ENCODE peak calls at places on chromosomes 13 and 19, in five cellular contexts. One of them, this sample, is unnamed. For H3K27me3, the result is how much of the 10 kb centered on the place peaks cover.

GRCh38 chr13:45705145-45705695 is 3.1 kb downstream of the CBY2 start:
- DNase-seq in neuronal stem cell: no peak
- DNase-seq in H9: no peak
- DNase-seq in mesenchymal stem cell: no peak
- DNase-seq in H1: no peak
- DNase-seq in this sample: no peak

GRCh38 chr13:70107125-70107497 is 515 bp upstream of the ATXN8OS start:
- DNase-seq in neuronal stem cell: no peak
- DNase-seq in H9: no peak
- DNase-seq in mesenchymal stem cell: no peak
- DNase-seq in H1: no peak
- DNase-seq in this sample: no peak

GRCh38 chr19:44587863-44588752 is 25.3 kb upstream of the IGSF23 start:
- DNase-seq in neuronal stem cell: no peak
- DNase-seq in H9: no peak
- DNase-seq in mesenchymal stem cell: peak
- DNase-seq in H1: no peak
- DNase-seq in this sample: peak

GRCh38 chr13:99421758-99422555 is 79.3 kb upstream of the TM9SF2 start:
- DNase-seq in neuronal stem cell: no peak
- DNase-seq in H9: no peak
- DNase-seq in mesenchymal stem cell: no peak
- DNase-seq in H1: no peak
- DNase-seq in this sample: no peak

GRCh38 chr13:105634059-105634458 is 901.4 kb downstream of the EFNB2 start:
- DNase-seq in neuronal stem cell: no peak
- DNase-seq in H9: no peak
- DNase-seq in mesenchymal stem cell: no peak
- DNase-seq in H1: no peak
- DNase-seq in this sample: no peak

GRCh38 chr19:48724796-48725753 is 5.5 kb upstream of the MAMSTR start:
- DNase-seq in neuronal stem cell: no peak
- DNase-seq in H9: peak
- DNase-seq in mesenchymal stem cell: peak
- DNase-seq in H1: no peak
- DNase-seq in this sample: no peak

GRCh38 chr19:1691589-1692290 is 39.3 kb upstream of the TCF3 start:
- DNase-seq in neuronal stem cell: no peak
- DNase-seq in H9: no peak
- DNase-seq in mesenchymal stem cell: no peak
- DNase-seq in H1: no peak
- DNase-seq in this sample: no peak

GRCh38 chr13:97781891-97782305 is 171.6 kb upstream of the IPO5 start:
- DNase-seq in neuronal stem cell: no peak
- DNase-seq in H9: no peak
- DNase-seq in mesenchymal stem cell: no peak
- DNase-seq in H1: no peak
- DNase-seq in this sample: no peak

GRCh38 chr13:36447501-36447900 is 15.2 kb downstream of the CCNA1 start:
- DNase-seq in neuronal stem cell: no peak
- DNase-seq in H9: no peak
- DNase-seq in mesenchymal stem cell: no peak
- DNase-seq in H1: no peak
- DNase-seq in this sample: no peak

GRCh38 chr19:8044018-8044417 is 8.5 kb upstream of the CCL25 start:
- DNase-seq in neuronal stem cell: no peak
- DNase-seq in H9: no peak
- DNase-seq in mesenchymal stem cell: no peak
- DNase-seq in H1: no peak
- DNase-seq in this sample: no peak

GRCh38 chr19:45506246-45506990 is 861 bp upstream of the VASP start:
- DNase-seq in neuronal stem cell: peak
- DNase-seq in H9: peak
- DNase-seq in mesenchymal stem cell: peak
- DNase-seq in H1: peak
- DNase-seq in this sample: peak

GRCh38 chr19:58385313-58386165 is 1.5 kb upstream of the RPS5 start:
- DNase-seq in neuronal stem cell: no peak
- DNase-seq in H9: peak
- DNase-seq in mesenchymal stem cell: no peak
- DNase-seq in H1: no peak
- DNase-seq in this sample: no peak

GRCh38 chr13:46062190-46062589 is 9.6 kb upstream of the ZC3H13 start:
- DNase-seq in neuronal stem cell: no peak
- DNase-seq in H9: no peak
- DNase-seq in mesenchymal stem cell: peak
- DNase-seq in H1: no peak
- DNase-seq in this sample: peak

GRCh38 chr19:367561-367960 is 23.0 kb upstream of the MIER2 start:
- DNase-seq in neuronal stem cell: no peak
- DNase-seq in H9: peak
- DNase-seq in mesenchymal stem cell: no peak
- DNase-seq in H1: no peak
- DNase-seq in this sample: no peak

GRCh38 chr13:105990256-105990958 is 545.1 kb downstream of the EFNB2 start:
- DNase-seq in neuronal stem cell: no peak
- DNase-seq in H9: no peak
- DNase-seq in mesenchymal stem cell: peak
- DNase-seq in H1: no peak
- DNase-seq in this sample: no peak

GRCh38 chr19:33384983-33385382 is 11.5 kb downstream of the CEBPG start:
- DNase-seq in neuronal stem cell: no peak
- DNase-seq in H9: no peak
- DNase-seq in mesenchymal stem cell: no peak
- DNase-seq in H1: no peak
- DNase-seq in this sample: no peak

GRCh38 chr13:74305876-74306275 is 171.7 kb upstream of the KLF12 start:
- DNase-seq in neuronal stem cell: no peak
- DNase-seq in H9: peak
- DNase-seq in mesenchymal stem cell: no peak
- DNase-seq in H1: no peak
- DNase-seq in this sample: no peak

GRCh38 chr13:39462456-39462855 is 140.5 kb downstream of the LHFPL6 start:
- DNase-seq in neuronal stem cell: no peak
- DNase-seq in H9: no peak
- DNase-seq in mesenchymal stem cell: peak
- DNase-seq in H1: no peak
- DNase-seq in this sample: peak
- H3K4ac ChIP-seq in neuronal stem cell: no peak
- H3K4ac ChIP-seq in H9: no peak
- H3K4ac ChIP-seq in mesenchymal stem cell: no peak
- H3K4ac ChIP-seq in H1: no peak
- H3K4ac ChIP-seq in this sample: peak

DNA sequence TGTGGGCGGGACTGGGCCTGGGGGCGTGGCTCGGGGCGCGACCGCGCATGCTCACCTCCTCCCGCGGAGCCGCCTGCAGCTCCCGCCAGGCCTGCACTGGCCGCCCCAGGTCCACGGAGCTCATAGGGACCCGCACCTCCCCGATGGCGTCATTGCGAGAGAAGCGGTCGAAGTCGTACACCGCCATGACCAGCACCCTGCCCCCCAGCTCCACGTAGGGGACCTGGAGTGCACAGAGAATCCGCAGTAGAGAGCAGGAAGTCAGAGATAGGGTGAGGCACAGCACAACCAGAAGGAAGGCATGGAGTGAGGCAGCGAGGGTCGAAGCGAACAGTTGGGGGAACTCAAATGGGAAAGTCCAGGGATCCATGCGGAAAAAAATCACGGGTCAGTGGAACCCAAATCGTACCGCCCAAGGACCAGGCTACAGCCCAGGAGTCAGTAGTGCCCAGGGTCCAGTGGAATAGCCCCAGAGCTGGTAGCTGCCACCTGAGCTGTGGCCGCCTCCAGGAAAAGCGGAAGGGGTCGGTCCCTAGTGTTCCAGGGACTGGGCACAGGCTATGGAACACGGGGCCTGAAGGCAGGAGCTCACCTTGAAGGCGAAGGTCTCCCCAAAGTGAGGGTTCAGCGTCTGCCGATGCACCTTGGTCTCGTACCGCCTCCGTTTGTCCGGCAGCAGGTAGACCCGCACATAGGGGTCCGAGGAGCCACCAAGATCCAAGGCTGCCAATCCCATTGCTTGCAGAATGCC is 4.8 kb downstream of the SYT5 start:
- DNase-seq in neuronal stem cell: no peak
- DNase-seq in H9: peak
- DNase-seq in mesenchymal stem cell: no peak
- DNase-seq in H1: peak
- DNase-seq in this sample: no peak
- H3K27me3 ChIP-seq in neuronal stem cell: under half
- H3K27me3 ChIP-seq in H9: under half
- H3K27me3 ChIP-seq in mesenchymal stem cell: under half
- H3K27me3 ChIP-seq in H1: under half
- H3K27me3 ChIP-seq in this sample: under half

DNA sequence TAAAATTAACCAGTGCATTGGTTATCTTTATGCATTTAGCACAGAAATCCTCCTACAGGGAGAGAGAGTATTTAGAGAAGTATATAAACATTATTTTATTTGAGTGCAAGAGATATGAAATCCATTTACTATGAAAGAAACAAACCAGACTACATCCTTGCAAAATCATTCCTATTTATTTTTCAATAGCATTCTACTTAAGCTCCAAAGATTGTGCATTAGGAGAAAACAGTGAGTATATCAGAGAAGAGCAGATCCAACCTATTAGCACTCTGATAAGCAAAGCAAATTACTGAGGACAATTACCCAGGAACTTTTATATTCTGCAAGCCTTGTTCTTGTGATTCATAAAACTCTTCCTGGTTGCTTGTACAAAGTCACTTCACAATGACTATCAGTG is 256.1 kb downstream of the FGF14 start:
- DNase-seq in neuronal stem cell: no peak
- DNase-seq in H9: no peak
- DNase-seq in mesenchymal stem cell: no peak
- DNase-seq in H1: no peak
- DNase-seq in this sample: no peak
- H2BK12ac ChIP-seq in neuronal stem cell: no peak
- H2BK12ac ChIP-seq in H9: no peak
- H2BK12ac ChIP-seq in mesenchymal stem cell: no peak
- H2BK12ac ChIP-seq in H1: no peak
- H2BK12ac ChIP-seq in this sample: no peak

GRCh38 chr13:21033224-21033855 is 28.0 kb downstream of the LATS2 start:
- DNase-seq in neuronal stem cell: no peak
- DNase-seq in H9: no peak
- DNase-seq in mesenchymal stem cell: peak
- DNase-seq in H1: no peak
- DNase-seq in this sample: no peak

GRCh38 chr13:21031594-21031993 is 29.8 kb downstream of the LATS2 start:
- DNase-seq in neuronal stem cell: no peak
- DNase-seq in H9: no peak
- DNase-seq in mesenchymal stem cell: no peak
- DNase-seq in H1: no peak
- DNase-seq in this sample: no peak

GRCh38 chr13:21033866-21034601 is 27.4 kb downstream of the LATS2 start:
- DNase-seq in neuronal stem cell: no peak
- DNase-seq in H9: no peak
- DNase-seq in mesenchymal stem cell: peak
- DNase-seq in H1: no peak
- DNase-seq in this sample: peak

GRCh38 chr13:21034602-21035190 is 26.7 kb downstream of the LATS2 start:
- DNase-seq in neuronal stem cell: no peak
- DNase-seq in H9: peak
- DNase-seq in mesenchymal stem cell: no peak
- DNase-seq in H1: no peak
- DNase-seq in this sample: no peak

GRCh38 chr13:21032656-21033055 is 28.7 kb downstream of the LATS2 start:
- DNase-seq in neuronal stem cell: no peak
- DNase-seq in H9: no peak
- DNase-seq in mesenchymal stem cell: no peak
- DNase-seq in H1: no peak
- DNase-seq in this sample: no peak
- H3K4ac ChIP-seq in neuronal stem cell: no peak
- H3K4ac ChIP-seq in H9: no peak
- H3K4ac ChIP-seq in mesenchymal stem cell: no peak
- H3K4ac ChIP-seq in H1: no peak
- H3K4ac ChIP-seq in this sample: peak

GRCh38 chr13:49100637-49101570 is 119.2 kb upstream of the MLNR start:
- DNase-seq in neuronal stem cell: no peak
- DNase-seq in H9: no peak
- DNase-seq in mesenchymal stem cell: no peak
- DNase-seq in H1: no peak
- DNase-seq in this sample: no peak
- H3K27me3 ChIP-seq in neuronal stem cell: under half
- H3K27me3 ChIP-seq in H9: under half
- H3K27me3 ChIP-seq in mesenchymal stem cell: under half
- H3K27me3 ChIP-seq in H1: under half
- H3K27me3 ChIP-seq in this sample: under half

GRCh38 chr13:108967371-108967770 is 338.0 kb downstream of the MYO16 start:
- DNase-seq in neuronal stem cell: no peak
- DNase-seq in H9: no peak
- DNase-seq in mesenchymal stem cell: no peak
- DNase-seq in H1: no peak
- DNase-seq in this sample: no peak
- H2BK12ac ChIP-seq in neuronal stem cell: no peak
- H2BK12ac ChIP-seq in H9: no peak
- H2BK12ac ChIP-seq in mesenchymal stem cell: no peak
- H2BK12ac ChIP-seq in H1: no peak
- H2BK12ac ChIP-seq in this sample: no peak

DNA sequence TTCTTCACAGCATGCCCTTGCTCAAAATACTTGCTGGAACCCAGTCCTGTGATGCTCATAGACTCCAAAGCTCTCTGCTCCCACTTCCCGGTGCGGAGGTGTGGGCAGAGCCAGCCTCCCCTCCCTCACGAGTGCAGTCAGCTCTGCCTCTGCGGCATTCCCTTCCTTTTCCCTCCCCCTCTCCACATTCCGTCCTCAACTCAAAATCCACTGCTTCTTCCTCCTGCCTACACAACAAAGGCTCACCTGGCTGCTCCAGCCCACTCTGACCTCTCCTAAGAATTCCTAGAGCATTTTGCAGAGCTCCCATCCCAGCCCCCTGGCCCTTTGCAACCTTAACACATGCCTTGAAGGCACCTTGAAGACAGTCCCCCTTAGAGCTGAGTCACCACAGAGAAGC is 527.9 kb downstream of the MYO16 start:
- DNase-seq in neuronal stem cell: no peak
- DNase-seq in H9: peak
- DNase-seq in mesenchymal stem cell: no peak
- DNase-seq in H1: no peak
- DNase-seq in this sample: peak
- H3K4ac ChIP-seq in neuronal stem cell: no peak
- H3K4ac ChIP-seq in H9: no peak
- H3K4ac ChIP-seq in mesenchymal stem cell: no peak
- H3K4ac ChIP-seq in H1: no peak
- H3K4ac ChIP-seq in this sample: no peak

GRCh38 chr19:41850381-41850780 is 5.5 kb downstream of the DMRTC2 start:
- DNase-seq in neuronal stem cell: no peak
- DNase-seq in H9: no peak
- DNase-seq in mesenchymal stem cell: no peak
- DNase-seq in H1: no peak
- DNase-seq in this sample: no peak
- H3K27me3 ChIP-seq in neuronal stem cell: under half
- H3K27me3 ChIP-seq in H9: under half
- H3K27me3 ChIP-seq in mesenchymal stem cell: half or more
- H3K27me3 ChIP-seq in H1: under half
- H3K27me3 ChIP-seq in this sample: under half

This sample was measured in trophoblast cell.